ENCODE peak calls at places on chromosomes 1 and 21, in ten cellular contexts. L is bronchial epithelial cell, T is posterior vena cava, M is lung, C is AG20443, O is epithelial cell of proximal tubule, E is GF-D8, B is A549, S is NCI-H510A treated with DMSO at 0.1 percent for 48 hours, U is pons. H is an unnamed sample.

GRCh38 chr1:149846600-149847466 is 52.5 kb upstream of the BOLA1 start:
- DNase-seq in L (no peak), T (no peak), M (no peak), C (no peak), O (no peak), E (no peak), B (no peak), S (no peak), U (peak), H (no peak)

GRCh38 chr1:6534248-6534647 is 20.1 kb downstream of the NOL9 start:
- DNase-seq in L (no peak), T (peak), M (no peak), C (no peak), O (no peak), E (no peak), B (no peak), S (no peak), U (no peak), H (no peak)

GRCh38 chr1:93016171-93016570 is 54.9 kb upstream of the DIPK1A start:
- DNase-seq in L (peak), T (no peak), M (no peak), C (peak), O (no peak), E (no peak), B (no peak), S (no peak), U (no peak), H (no peak)

GRCh38 chr1:201171063-201172036 is 17.1 kb upstream of the TMEM9 start:
- DNase-seq in L (peak), T (peak), M (no peak), C (peak), O (no peak), E (no peak), B (peak), S (peak), U (no peak), H (peak)

GRCh38 chr1:207659545-207660148 is 14.7 kb downstream of the CR1L start:
- DNase-seq in L (peak), T (no peak), M (no peak), C (no peak), O (no peak), E (no peak), B (no peak), S (no peak), U (no peak), H (no peak)

GRCh38 chr1:102902045-102902444 is 206.3 kb downstream of the COL11A1 start:
- DNase-seq in L (peak), T (no peak), M (no peak), C (no peak), O (no peak), E (no peak), B (no peak), S (no peak), U (no peak), H (no peak)

GRCh38 chr21:44736291-44737004 is 25.1 kb upstream of the TSPEAR start:
- DNase-seq in L (no peak), T (peak), M (no peak), C (no peak), O (no peak), E (no peak), B (peak), S (no peak), U (no peak), H (peak)

GRCh38 chr1:158818991-158819405 is 12.2 kb upstream of the MNDA start:
- DNase-seq in L (no peak), T (no peak), M (no peak), C (no peak), O (no peak), E (no peak), B (no peak), S (no peak), U (no peak), H (no peak)

GRCh38 chr1:15955552-15955951 is 20.3 kb downstream of the ZBTB17 start:
- DNase-seq in L (no peak), T (peak), M (no peak), C (no peak), O (no peak), E (no peak), B (no peak), S (no peak), U (no peak), H (no peak)

GRCh38 chr1:67840449-67840848 is 7.2 kb upstream of the GNG12 start:
- DNase-seq in L (peak), T (no peak), M (no peak), C (peak), O (no peak), E (no peak), B (no peak), S (no peak), U (peak), H (no peak)

GRCh38 chr1:179809506-179810366 is 66.6 kb downstream of the FAM163A start:
- DNase-seq in L (peak), T (no peak), M (peak), C (peak), O (peak), E (no peak), B (peak), S (peak), U (peak), H (peak)

GRCh38 chr1:202014915-202015676 is 4.7 kb downstream of the ELF3 start:
- DNase-seq in L (peak), T (no peak), M (no peak), C (no peak), O (no peak), E (no peak), B (no peak), S (no peak), U (no peak), H (no peak)

GRCh38 chr1:154848983-154849382 is 21.1 kb downstream of the KCNN3 start:
- DNase-seq in L (no peak), T (peak), M (no peak), C (no peak), O (no peak), E (no peak), B (no peak), S (no peak), U (no peak), H (no peak)

GRCh38 chr1:117093091-117093534 is 28.4 kb downstream of the TRIM45 start:
- DNase-seq in L (peak), T (peak), M (no peak), C (peak), O (no peak), E (no peak), B (no peak), S (no peak), U (peak), H (no peak)

GRCh38 chr1:2821970-2822620 is 20.6 kb upstream of the TTC34 start:
- DNase-seq in L (no peak), T (no peak), M (no peak), C (peak), O (no peak), E (no peak), B (peak), S (no peak), U (peak), H (peak)

GRCh38 chr21:26966360-26966977 is 419 bp downstream of the ADAMTS5 start:
- DNase-seq in L (no peak), T (no peak), M (no peak), C (peak), O (no peak), E (no peak), B (no peak), S (no peak), U (no peak), H (no peak)

GRCh38 chr1:95257758-95258157 is 23.7 kb downstream of the RWDD3 start:
- DNase-seq in L (peak), T (no peak), M (no peak), C (no peak), O (no peak), E (no peak), B (no peak), S (no peak), U (no peak), H (no peak)

GRCh38 chr1:110060034-110060661 is 10.3 kb downstream of the ALX3 start:
- DNase-seq in L (peak), T (peak), M (peak), C (peak), O (no peak), E (no peak), B (peak), S (peak), U (no peak), H (peak)

GRCh38 chr21:42310411-42311001 is 4.7 kb downstream of the TFF3 start:
- DNase-seq in L (no peak), T (no peak), M (no peak), C (peak), O (no peak), E (no peak), B (no peak), S (no peak), U (no peak), H (no peak)

GRCh38 chr1:234963904-234964702 is 164.5 kb downstream of the TOMM20 start:
- DNase-seq in L (no peak), T (no peak), M (no peak), C (no peak), O (no peak), E (no peak), B (no peak), S (no peak), U (no peak), H (no peak)

GRCh38 chr1:147287133-147287865 is 44.8 kb downstream of the CHD1L start:
- DNase-seq in L (no peak), T (no peak), M (no peak), C (no peak), O (no peak), E (no peak), B (no peak), S (no peak), U (peak), H (no peak)

GRCh38 chr1:8202182-8202905 is 115.6 kb upstream of the SLC45A1 start:
- DNase-seq in L (peak), T (peak), M (no peak), C (peak), O (no peak), E (no peak), B (peak), S (peak), U (peak), H (no peak)

GRCh38 chr1:54695221-54695620 is 20.4 kb upstream of the TTC4 start:
- DNase-seq in L (no peak), T (no peak), M (no peak), C (no peak), O (no peak), E (no peak), B (no peak), S (no peak), U (no peak), H (no peak)

GRCh38 chr1:243924588-243925349 is 74.7 kb upstream of the AKT3 start:
- DNase-seq in L (no peak), T (no peak), M (no peak), C (peak), O (no peak), E (no peak), B (no peak), S (no peak), U (no peak), H (no peak)

GRCh38 chr1:162619076-162619475 is 13.2 kb upstream of the DDR2 start:
- DNase-seq in L (no peak), T (no peak), M (no peak), C (no peak), O (no peak), E (no peak), B (no peak), S (no peak), U (no peak), H (no peak)

H was measured in NCI-H1105.